ENCODE peak calls at places on chromosomes 3 and 15, in four cellular contexts. U, N, T and V are unnamed samples.
A peak's percentile ranks its signal among the peaks of the same experiment; 100 is the strongest.

GRCh38 chr3:31704651-31705179 is 172.0 kb downstream of the STT3B start:
- DNase-seq in N (no peak), U (no peak), T (no peak), V (no peak)

GRCh38 chr3:193809106-193809505 is 216.1 kb downstream of the OPA1 start:
- DNase-seq in U (no peak), T (no peak), N (no peak), V (no peak)

GRCh38 chr3:112670824-112671223 is 29.9 kb upstream of the CCDC80 start:
- DNase-seq in U (no peak), N (no peak), T (no peak), V (no peak)

GRCh38 chr3:132004571-132004970 is 30.2 kb downstream of the CPNE4 start:
- DNase-seq in U (no peak), T (no peak), N (no peak), V (no peak)

GRCh38 chr15:49037546-49037940 is 8.7 kb downstream of the SECISBP2L start:
- DNase-seq in N (no peak), T (no peak), U (no peak), V (no peak)

GRCh38 chr15:100711479-100712130 is 109.2 kb downstream of the ASB7 start:
- DNase-seq in T (no peak), N (no peak), U (no peak), V (no peak)

GRCh38 chr15:92115834-92116233 is 262.3 kb downstream of the SLCO3A1 start:
- DNase-seq in T (no peak), U (no peak), N (no peak), V (no peak)

GRCh38 chr15:98503970-98504369 is 144.4 kb upstream of the IGF1R start:
- DNase-seq in T (no peak), N (no peak), U (no peak), V (no peak)

GRCh38 chr15:92394327-92395175 is 870 bp downstream of the ST8SIA2 start:
- DNase-seq in U (peak; percentile 53), T (no peak), N (no peak), V (no peak)

GRCh38 chr3:59641169-59641914 is 591.5 kb upstream of the CFAP20DC start:
- DNase-seq in U (no peak), N (no peak), T (no peak), V (no peak)

GRCh38 chr15:40307421-40308165 is at the start of gene PLCB2:
- DNase-seq in N (peak; percentile 16), U (peak; percentile 44), T (peak; percentile 52), V (peak; percentile 14)

GRCh38 chr15:80780416-80781221 is 1.4 kb downstream of the CEMIP start:
- DNase-seq in N (no peak), U (peak; percentile 85), T (peak; percentile 38), V (peak; percentile 47)

GRCh38 chr3:16147226-16147625 is 27.3 kb upstream of the GALNT15 start:
- DNase-seq in U (no peak), N (no peak), T (no peak), V (no peak)

GRCh38 chr3:169085827-169086226 is 577.7 kb downstream of the MECOM start:
- DNase-seq in U (no peak), T (no peak), N (no peak), V (no peak)

DNA sequence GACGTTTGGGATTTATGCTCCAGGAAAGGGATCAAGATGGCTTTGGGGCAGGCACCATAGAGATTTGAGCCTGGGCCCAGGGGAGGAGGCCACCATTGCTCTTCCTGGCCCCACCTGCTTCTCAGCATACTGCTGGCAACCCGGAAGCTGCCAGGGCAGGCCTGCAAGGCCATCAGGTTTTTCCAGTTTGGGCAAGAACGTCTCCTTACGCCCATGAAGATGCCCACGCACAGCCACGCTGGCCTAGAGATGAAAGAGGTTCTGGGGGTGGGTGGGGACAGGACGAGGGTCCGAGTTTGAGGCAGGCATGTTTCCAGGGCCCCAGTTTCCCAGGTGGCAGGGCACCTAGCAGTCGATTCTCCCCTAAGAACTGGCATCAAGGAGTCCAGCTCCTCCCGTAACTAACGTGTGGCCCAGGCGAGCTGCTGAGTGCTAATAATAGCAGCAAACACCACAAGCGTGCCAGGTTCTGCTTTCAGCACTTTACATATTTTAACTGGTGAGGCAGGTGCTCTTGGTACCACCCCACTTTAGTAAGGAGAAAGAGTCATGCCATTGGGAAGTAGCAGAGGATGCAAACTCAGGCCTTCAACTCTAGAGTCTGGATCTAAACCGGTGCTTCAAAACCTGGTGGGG is 45.8 kb downstream of the ZNF710 start:
- DNase-seq in T (no peak), N (no peak), U (no peak), V (no peak)
- TF ChIP-seq TCF7 in T (no peak), N (no peak), U (no peak), V (no peak)

GRCh38 chr15:31101262-31102048 is at the start of gene TRPM1:
- DNase-seq in T (no peak), U (no peak), N (no peak), V (no peak)
- TF ChIP-seq TCF7 in T (no peak), U (no peak), N (no peak), V (no peak)

GRCh38 chr3:121411554-121411953 is 134.2 kb downstream of the POLQ start:
- DNase-seq in N (no peak), T (no peak), U (no peak), V (no peak)
- TF ChIP-seq TCF7 in N (no peak), T (no peak), U (no peak), V (no peak)

GRCh38 chr15:85579011-85579701 is 198.8 kb downstream of the AKAP13 start:
- DNase-seq in T (no peak), U (no peak), N (no peak), V (no peak)
- TF ChIP-seq TCF7 in T (no peak), U (no peak), N (no peak), V (no peak)

GRCh38 chr15:25611603-25612002 is 172.8 kb upstream of the UBE3A start:
- DNase-seq in T (no peak), U (no peak), N (no peak), V (no peak)
- TF ChIP-seq TCF7 in T (no peak), U (no peak), N (no peak), V (no peak)

GRCh38 chr15:41925209-41925608 is 31.4 kb upstream of the SPTBN5 start:
- DNase-seq in N (no peak), U (no peak), T (no peak), V (no peak)
- TF ChIP-seq TCF7 in N (no peak), U (no peak), T (no peak), V (no peak)

GRCh38 chr15:45670511-45670910 is 35.7 kb downstream of the SQOR start:
- DNase-seq in T (no peak), N (no peak), U (no peak), V (no peak)
- TF ChIP-seq TCF7 in T (no peak), N (no peak), U (no peak), V (no peak)